ENCODE peak calls at places on chromosomes 12 and 14, in six cellular contexts. D is astrocyte of the cerebellum, T is nephron progenitor cell, C is LoVo, J is NCI-H69, U is fibroblast of the conjunctiva. M is an unnamed sample.

GRCh38 chr14:99155173-99155777 is 116.7 kb downstream of the BCL11B start:
- DNase-seq in D (no peak), T (no peak), C (no peak), J (no peak), U (no peak), M (no peak)

GRCh38 chr12:64819816-64820402 is 4.5 kb upstream of the TBC1D30 start:
- DNase-seq in D (no peak), T (no peak), C (no peak), J (no peak), U (no peak), M (no peak)

GRCh38 chr12:75853621-75854020 is 178.0 kb downstream of the PHLDA1 start:
- DNase-seq in D (no peak), T (no peak), C (no peak), J (peak; percentile 72), U (no peak), M (no peak)

GRCh38 chr12:31023271-31023724 is 50.4 kb upstream of the DDX11 start:
- DNase-seq in D (no peak), T (no peak), C (no peak), J (no peak), U (no peak), M (no peak)

GRCh38 chr12:107503851-107504502 is 181.6 kb upstream of the PWP1 start:
- DNase-seq in D (no peak), T (no peak), C (no peak), J (peak; percentile 49), U (no peak), M (no peak)

GRCh38 chr12:20448781-20449180 is 80.4 kb downstream of the PDE3A start:
- DNase-seq in D (no peak), T (no peak), C (no peak), J (no peak), U (no peak), M (no peak)

GRCh38 chr12:116009805-116010204 is 267.7 kb downstream of the MED13L start:
- DNase-seq in D (no peak), T (no peak), C (no peak), J (peak; percentile 38), U (no peak), M (no peak)

GRCh38 chr12:459430-460258 is at the start of gene B4GALNT3:
- DNase-seq in D (no peak), T (peak; percentile 79), C (peak; percentile 75), J (peak; percentile 90), U (no peak), M (no peak)

GRCh38 chr12:112862570-112863137 is 44.1 kb upstream of the OAS1 start:
- DNase-seq in D (no peak), T (no peak), C (no peak), J (peak; percentile 89), U (no peak), M (no peak)